ENCODE peak calls at places on chromosomes 3 and 15, in five cellular contexts. B is OCI-LY7; W is HEK293T; R is CD8-positive, alpha-beta T cell; G is COLO829. F is an unnamed sample.

GRCh38 chr15:67334973-67335372 is 80.4 kb downstream of the IQCH start:
- DNase-seq in W (no peak), B (no peak), R (no peak), G (no peak), F (no peak)

GRCh38 chr3:120780977-120781376 is 38.4 kb downstream of the GTF2E1 start:
- DNase-seq in B (no peak), R (no peak), G (no peak), W (no peak), F (peak; percentile 18)

GRCh38 chr15:39997031-39997430 is 42.0 kb downstream of the SRP14 start:
- DNase-seq in B (no peak), G (no peak), W (no peak), R (no peak), F (no peak)

GRCh38 chr3:45597166-45597565 is 2.6 kb downstream of the LIMD1 start:
- DNase-seq in G (no peak), B (peak; percentile 10), W (no peak), R (no peak), F (peak; percentile 24)

GRCh38 chr3:5192568-5193319 is 5.2 kb downstream of the EDEM1 start:
- DNase-seq in B (no peak), W (no peak), G (no peak), R (no peak), F (no peak)

GRCh38 chr15:79680721-79681120 is 216.1 kb downstream of the MTHFS start:
- DNase-seq in B (no peak), G (no peak), R (no peak), W (no peak), F (no peak)

GRCh38 chr3:127865941-127866340 is 43.6 kb upstream of the MGLL start:
- DNase-seq in G (peak; percentile 42), B (no peak), W (no peak), R (no peak), F (no peak)

GRCh38 chr3:189572249-189572648 is 58.9 kb upstream of the TP63 start:
- DNase-seq in R (no peak), G (no peak), B (no peak), W (no peak), F (no peak)

GRCh38 chr3:191985691-191986090 is 524.7 kb downstream of the PYDC2 start:
- DNase-seq in W (no peak), G (no peak), R (no peak), B (no peak), F (no peak)

GRCh38 chr3:127068111-127068810 is 85.3 kb downstream of the PLXNA1 start:
- DNase-seq in R (no peak), G (no peak), W (no peak), B (no peak), F (no peak)

GRCh38 chr15:52728899-52729298 is 49.7 kb upstream of the ATOSA start:
- DNase-seq in W (no peak), G (no peak), B (no peak), R (no peak), F (no peak)

GRCh38 chr3:133887951-133888703 is 7.6 kb downstream of the RAB6B start:
- DNase-seq in W (peak; percentile 1), R (no peak), B (no peak), G (peak; percentile 81), F (no peak)

GRCh38 chr3:119323401-119324107 is 29.4 kb downstream of the ARHGAP31 start:
- DNase-seq in W (no peak), G (no peak), R (no peak), B (no peak), F (peak; percentile 45)

GRCh38 chr3:122247825-122248185 is 64.3 kb downstream of the CASR start:
- DNase-seq in R (no peak), B (peak; percentile 68), G (no peak), W (no peak), F (no peak)

GRCh38 chr15:65305776-65306175 is 1.3 kb downstream of the RNU5B-1 start:
- DNase-seq in R (no peak), B (no peak), G (no peak), W (no peak), F (no peak)

GRCh38 chr3:124765197-124765596 is 34.9 kb downstream of the UMPS start:
- DNase-seq in W (no peak), R (no peak), B (no peak), G (no peak), F (no peak)

GRCh38 chr3:164640586-164640985 is 437.7 kb downstream of the SI start:
- DNase-seq in W (no peak), R (no peak), G (no peak), B (no peak), F (no peak)

GRCh38 chr15:47741082-47741481 is 23.8 kb downstream of the SEMA6D start:
- DNase-seq in W (no peak), G (no peak), B (no peak), R (no peak), F (no peak)

GRCh38 chr15:99209326-99209725 is 40.1 kb downstream of the TTC23 start:
- DNase-seq in B (no peak), G (no peak), R (no peak), W (no peak), F (no peak)

GRCh38 chr3:172201136-172201989 is 162.0 kb downstream of the FNDC3B start:
- DNase-seq in G (no peak), R (no peak), W (no peak), B (no peak), F (peak; percentile 69)

GRCh38 chr3:128052831-128053419 is 688 bp downstream of the SEC61A1 start:
- DNase-seq in B (no peak), G (peak; percentile 70), W (no peak), R (no peak), F (peak; percentile 31)

GRCh38 chr15:77225641-77226040 is 154.7 kb upstream of the TSPAN3 start:
- DNase-seq in G (no peak), B (no peak), W (no peak), R (no peak), F (no peak)

GRCh38 chr15:69888406-69888805 is 209.3 kb downstream of the TLE3 start:
- DNase-seq in W (no peak), R (no peak), G (no peak), B (no peak), F (no peak)

GRCh38 chr3:7309707-7310106 is 448.8 kb downstream of the GRM7 start:
- DNase-seq in B (no peak), R (no peak), W (no peak), G (no peak), F (no peak)

GRCh38 chr3:86865506-86865905 is 125.4 kb downstream of the VGLL3 start:
- DNase-seq in B (no peak), G (no peak), W (no peak), R (no peak), F (no peak)

GRCh38 chr3:151216641-151217040 is 13.6 kb upstream of the GPR171 start:
- DNase-seq in B (no peak), G (no peak), W (no peak), R (no peak), F (no peak)

GRCh38 chr3:157494581-157495281 is 8.5 kb downstream of the VEPH1 start:
- DNase-seq in G (no peak), R (no peak), B (no peak), W (no peak), F (no peak)

GRCh38 chr3:111667621-111668239 is 72.6 kb upstream of the ZBED2 start:
- DNase-seq in W (no peak), R (peak; percentile 52), G (no peak), B (peak; percentile 90), F (peak; percentile 58)